ENCODE peak calls at places on chromosomes 13 and 19, in ten cellular contexts. I is RWPE2; H is cardiac muscle cell; B is AG04450; N is DMS153; W is activated B cell treated with CpG ODN at 0.5 μM for 24 hours; F is naive thymus-derived CD4-positive, alpha-beta T cell; J is CD8-positive, alpha-beta T cell; Z is T-helper 17 cell; Y is astrocyte of the hippocampus. X is an unnamed sample.

GRCh38 chr13:38415233-38415632 is 65.6 kb downstream of the UFM1 start:
- DNase-seq in I (no peak), J (no peak), Y (no peak), H (peak; percentile 76), Z (no peak), F (no peak), N (no peak), B (no peak), W (no peak), X (no peak)

GRCh38 chr19:46181386-46181774 is 33.3 kb downstream of the IGFL2 start:
- DNase-seq in J (no peak), W (no peak), H (no peak), Y (no peak), I (no peak), B (no peak), N (no peak), F (no peak), Z (no peak), X (peak; percentile 50)

GRCh38 chr13:33224686-33225085 is 60.9 kb downstream of the STARD13 start:
- DNase-seq in I (no peak), W (no peak), Y (peak; percentile 79), N (no peak), B (no peak), J (no peak), Z (no peak), H (no peak), F (no peak), X (no peak)

GRCh38 chr19:46487802-46488445 is 7.7 kb downstream of the PNMA8B start:
- DNase-seq in I (peak; percentile 71), F (peak; percentile 43), Y (peak; percentile 89), N (peak; percentile 31), Z (peak; percentile 77), H (peak; percentile 89), J (peak; percentile 72), B (no peak), W (peak; percentile 69), X (peak; percentile 73)

GRCh38 chr13:96428904-96429303 is 339.0 kb downstream of the HS6ST3 start:
- DNase-seq in I (no peak), F (no peak), J (no peak), H (no peak), Y (no peak), N (no peak), W (no peak), B (no peak), Z (no peak), X (no peak)

GRCh38 chr19:46977548-46977947 is 42.1 kb upstream of the NPAS1 start:
- DNase-seq in F (no peak), Z (no peak), B (no peak), H (no peak), N (no peak), Y (no peak), I (no peak), J (no peak), W (no peak), X (no peak)

GRCh38 chr19:6350688-6351087 is 10.6 kb upstream of the CLPP start:
- DNase-seq in W (no peak), N (no peak), Z (no peak), H (no peak), Y (no peak), F (no peak), J (no peak), B (no peak), I (no peak), X (no peak)

GRCh38 chr19:7689165-7689564 is 8.5 kb downstream of the TRAPPC5 start:
- DNase-seq in H (no peak), W (no peak), B (no peak), J (no peak), Y (no peak), N (no peak), I (no peak), Z (no peak), F (no peak), X (no peak)

GRCh38 chr19:1811942-1812425 is at the start of gene ATP8B3:
- DNase-seq in H (no peak), I (no peak), Y (no peak), W (no peak), Z (no peak), J (peak; percentile 66), F (no peak), N (no peak), B (no peak), X (no peak)

GRCh38 chr13:33945477-33945876 is 127.5 kb downstream of the RFC3 start:
- DNase-seq in Y (peak; percentile 11), J (no peak), W (no peak), H (no peak), Z (no peak), I (no peak), F (no peak), N (no peak), B (no peak), X (no peak)

GRCh38 chr13:114110091-114110829 is 22.2 kb downstream of the RASA3 start:
- DNase-seq in J (peak; percentile 74), Z (peak; percentile 64), W (peak; percentile 60), B (no peak), H (no peak), F (peak; percentile 81), I (peak; percentile 58), N (peak; percentile 65), Y (no peak), X (no peak)

GRCh38 chr19:30676990-30677679 is 305.0 kb downstream of the ZNF536 start:
- DNase-seq in N (no peak), W (no peak), Y (no peak), F (no peak), H (no peak), J (no peak), I (no peak), B (no peak), Z (no peak), X (no peak)

GRCh38 chr19:43300876-43301765 is 31.8 kb upstream of the PSG9 start:
- DNase-seq in J (no peak), Y (no peak), I (no peak), W (no peak), Z (no peak), H (no peak), N (no peak), B (no peak), F (no peak), X (no peak)

GRCh38 chr19:34082289-34083077 is 89.8 kb upstream of the LSM14A start:
- DNase-seq in Z (no peak), Y (peak; percentile 10), J (no peak), H (peak; percentile 27), B (no peak), F (no peak), W (no peak), N (no peak), I (no peak), X (no peak)

X was measured in SJSA1.